ENCODE peak calls at places on chromosomes 5 and 9, in nine cellular contexts. One of them, this sample, is unnamed.

GRCh38 chr5:110865400-110866094 is 126.7 kb downstream of the SLC25A46 start:
- DNase-seq in colonic mucosa: no peak
- DNase-seq in GM06990: no peak
- DNase-seq in tibial artery: no peak
- DNase-seq in SK-N-SH: peak; percentile 34
- DNase-seq in MG63: peak; percentile 4
- DNase-seq in BJ: no peak
- DNase-seq in heart right ventricle: no peak
- DNase-seq in HCT116: peak; percentile 22
- DNase-seq in this sample: no peak

GRCh38 chr5:115627295-115627825 is 1.5 kb upstream of the TMED7 start:
- DNase-seq in MG63: no peak
- DNase-seq in heart right ventricle: no peak
- DNase-seq in colonic mucosa: no peak
- DNase-seq in GM06990: no peak
- DNase-seq in tibial artery: no peak
- DNase-seq in HCT116: no peak
- DNase-seq in BJ: no peak
- DNase-seq in SK-N-SH: no peak
- DNase-seq in this sample: no peak

GRCh38 chr5:14715481-14715880 is 51.0 kb downstream of the OTULIN start:
- DNase-seq in HCT116: no peak
- DNase-seq in tibial artery: no peak
- DNase-seq in BJ: no peak
- DNase-seq in GM06990: no peak
- DNase-seq in MG63: no peak
- DNase-seq in colonic mucosa: no peak
- DNase-seq in heart right ventricle: no peak
- DNase-seq in SK-N-SH: no peak
- DNase-seq in this sample: no peak

GRCh38 chr5:15009420-15009819 is 137.8 kb upstream of the ANKH start:
- DNase-seq in tibial artery: no peak
- DNase-seq in colonic mucosa: peak; percentile 75
- DNase-seq in GM06990: no peak
- DNase-seq in heart right ventricle: peak; percentile 45
- DNase-seq in SK-N-SH: peak; percentile 25
- DNase-seq in MG63: peak; percentile 51
- DNase-seq in HCT116: peak; percentile 51
- DNase-seq in BJ: no peak
- DNase-seq in this sample: peak; percentile 71

GRCh38 chr5:75306746-75307145 is 30.3 kb upstream of the HMGCR start:
- DNase-seq in MG63: no peak
- DNase-seq in SK-N-SH: no peak
- DNase-seq in HCT116: no peak
- DNase-seq in colonic mucosa: no peak
- DNase-seq in tibial artery: no peak
- DNase-seq in GM06990: no peak
- DNase-seq in heart right ventricle: no peak
- DNase-seq in BJ: no peak
- DNase-seq in this sample: no peak

GRCh38 chr5:95927927-95928723 is 33.5 kb downstream of the ELL2 start:
- DNase-seq in SK-N-SH: no peak
- DNase-seq in tibial artery: no peak
- DNase-seq in HCT116: no peak
- DNase-seq in MG63: no peak
- DNase-seq in colonic mucosa: no peak
- DNase-seq in BJ: no peak
- DNase-seq in GM06990: peak; percentile 71
- DNase-seq in heart right ventricle: no peak
- DNase-seq in this sample: no peak

GRCh38 chr5:135843571-135844337 is 9.3 kb downstream of the SLC25A48 start:
- DNase-seq in GM06990: no peak
- DNase-seq in SK-N-SH: no peak
- DNase-seq in tibial artery: peak; percentile 50
- DNase-seq in heart right ventricle: no peak
- DNase-seq in HCT116: peak; percentile 60
- DNase-seq in colonic mucosa: peak; percentile 86
- DNase-seq in BJ: no peak
- DNase-seq in MG63: no peak
- DNase-seq in this sample: no peak

GRCh38 chr9:105291422-105291859 is 47.0 kb downstream of the SLC44A1 start:
- DNase-seq in HCT116: no peak
- DNase-seq in SK-N-SH: no peak
- DNase-seq in colonic mucosa: no peak
- DNase-seq in BJ: no peak
- DNase-seq in GM06990: no peak
- DNase-seq in heart right ventricle: no peak
- DNase-seq in tibial artery: no peak
- DNase-seq in MG63: no peak
- DNase-seq in this sample: no peak

GRCh38 chr5:129172561-129172960 is 78.0 kb downstream of the ISOC1 start:
- DNase-seq in MG63: no peak
- DNase-seq in tibial artery: no peak
- DNase-seq in colonic mucosa: no peak
- DNase-seq in BJ: no peak
- DNase-seq in SK-N-SH: peak; percentile 11
- DNase-seq in HCT116: peak; percentile 12
- DNase-seq in GM06990: no peak
- DNase-seq in heart right ventricle: no peak
- DNase-seq in this sample: no peak

GRCh38 chr9:137724114-137724445 is 105.3 kb downstream of the EHMT1 start:
- DNase-seq in BJ: no peak
- DNase-seq in tibial artery: no peak
- DNase-seq in heart right ventricle: no peak
- DNase-seq in HCT116: no peak
- DNase-seq in colonic mucosa: no peak
- DNase-seq in SK-N-SH: no peak
- DNase-seq in MG63: no peak
- DNase-seq in GM06990: no peak
- DNase-seq in this sample: no peak

GRCh38 chr9:130382636-130383349 is 62.0 kb upstream of the ASS1 start:
- DNase-seq in HCT116: no peak
- DNase-seq in GM06990: no peak
- DNase-seq in SK-N-SH: no peak
- DNase-seq in colonic mucosa: no peak
- DNase-seq in heart right ventricle: no peak
- DNase-seq in MG63: no peak
- DNase-seq in tibial artery: no peak
- DNase-seq in BJ: no peak
- DNase-seq in this sample: no peak

GRCh38 chr9:135877776-135878527 is 29.4 kb downstream of the CAMSAP1 start:
- DNase-seq in heart right ventricle: no peak
- DNase-seq in GM06990: no peak
- DNase-seq in HCT116: no peak
- DNase-seq in tibial artery: no peak
- DNase-seq in SK-N-SH: no peak
- DNase-seq in MG63: no peak
- DNase-seq in colonic mucosa: peak; percentile 15
- DNase-seq in BJ: no peak
- DNase-seq in this sample: no peak

GRCh38 chr9:110750272-110750671 is 81.7 kb downstream of the MUSK start:
- DNase-seq in HCT116: no peak
- DNase-seq in GM06990: no peak
- DNase-seq in colonic mucosa: peak; percentile 26
- DNase-seq in MG63: peak; percentile 84
- DNase-seq in tibial artery: peak; percentile 83
- DNase-seq in SK-N-SH: no peak
- DNase-seq in heart right ventricle: peak; percentile 18
- DNase-seq in BJ: no peak
- DNase-seq in this sample: no peak

GRCh38 chr5:176369934-176370711 is 4.8 kb downstream of the ARL10 start:
- DNase-seq in heart right ventricle: no peak
- DNase-seq in MG63: no peak
- DNase-seq in BJ: no peak
- DNase-seq in GM06990: no peak
- DNase-seq in HCT116: no peak
- DNase-seq in SK-N-SH: no peak
- DNase-seq in colonic mucosa: no peak
- DNase-seq in tibial artery: no peak
- DNase-seq in this sample: no peak

GRCh38 chr9:133603165-133603927 is 5.8 kb downstream of the FAM163B start:
- DNase-seq in GM06990: no peak
- DNase-seq in BJ: no peak
- DNase-seq in HCT116: no peak
- DNase-seq in tibial artery: no peak
- DNase-seq in MG63: no peak
- DNase-seq in SK-N-SH: no peak
- DNase-seq in colonic mucosa: no peak
- DNase-seq in heart right ventricle: no peak
- DNase-seq in this sample: no peak

GRCh38 chr9:99778308-99778707 is 43.4 kb upstream of the NR4A3 start:
- DNase-seq in colonic mucosa: no peak
- DNase-seq in MG63: peak; percentile 66
- DNase-seq in tibial artery: no peak
- DNase-seq in BJ: peak; percentile 43
- DNase-seq in SK-N-SH: no peak
- DNase-seq in GM06990: no peak
- DNase-seq in heart right ventricle: no peak
- DNase-seq in HCT116: peak; percentile 49
- DNase-seq in this sample: peak; percentile 59

DNA sequence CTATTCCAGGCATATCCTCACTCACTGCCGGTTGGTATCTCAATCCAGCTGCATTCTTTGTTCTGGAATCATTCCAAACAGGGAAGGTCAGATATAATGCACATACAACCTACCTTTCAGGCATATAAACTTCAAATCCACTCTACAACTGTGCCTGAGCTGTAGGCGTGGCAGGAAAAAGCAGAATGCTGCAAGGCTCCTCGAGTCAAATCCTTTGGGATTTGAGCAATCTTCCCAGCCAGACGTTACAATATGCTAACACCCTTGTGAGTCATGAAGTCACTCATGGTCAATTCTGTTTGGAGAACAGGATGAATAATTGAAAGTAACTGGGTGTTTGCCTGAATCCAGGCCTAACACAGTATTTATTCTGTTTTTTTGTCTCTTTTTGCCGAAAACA is 294.0 kb downstream of the CWC27 start:
- DNase-seq in SK-N-SH: no peak
- DNase-seq in tibial artery: peak; percentile 86
- DNase-seq in HCT116: no peak
- DNase-seq in MG63: peak; percentile 75
- DNase-seq in colonic mucosa: peak; percentile 25
- DNase-seq in BJ: peak; percentile 68
- DNase-seq in heart right ventricle: peak; percentile 65
- DNase-seq in GM06990: no peak
- DNase-seq in this sample: peak; percentile 70
- H3K36me3 ChIP-seq in SK-N-SH: no peaks in the 10 kb centered on the region
- H3K36me3 ChIP-seq in tibial artery: no peaks in the 10 kb centered on the region
- H3K36me3 ChIP-seq in HCT116: no peaks in the 10 kb centered on the region
- H3K36me3 ChIP-seq in MG63: no peaks in the 10 kb centered on the region
- H3K36me3 ChIP-seq in colonic mucosa: no peaks in the 10 kb centered on the region
- H3K36me3 ChIP-seq in BJ: no peaks in the 10 kb centered on the region
- H3K36me3 ChIP-seq in heart right ventricle: no peaks in the 10 kb centered on the region
- H3K36me3 ChIP-seq in GM06990: no peaks in the 10 kb centered on the region
- H3K36me3 ChIP-seq in this sample: no peaks in the 10 kb centered on the region

GRCh38 chr9:95045751-95046150 is 271.8 kb downstream of the FANCC start:
- DNase-seq in MG63: no peak
- DNase-seq in tibial artery: no peak
- DNase-seq in heart right ventricle: no peak
- DNase-seq in HCT116: no peak
- DNase-seq in SK-N-SH: no peak
- DNase-seq in GM06990: no peak
- DNase-seq in BJ: no peak
- DNase-seq in colonic mucosa: no peak
- DNase-seq in this sample: no peak

GRCh38 chr9:95049761-95050160 is 267.7 kb downstream of the FANCC start:
- DNase-seq in BJ: no peak
- DNase-seq in heart right ventricle: no peak
- DNase-seq in SK-N-SH: no peak
- DNase-seq in HCT116: no peak
- DNase-seq in tibial artery: no peak
- DNase-seq in GM06990: no peak
- DNase-seq in colonic mucosa: no peak
- DNase-seq in MG63: no peak
- DNase-seq in this sample: no peak

GRCh38 chr9:95044731-95045508 is 272.6 kb downstream of the FANCC start:
- DNase-seq in colonic mucosa: peak; percentile 79
- DNase-seq in SK-N-SH: no peak
- DNase-seq in GM06990: no peak
- DNase-seq in heart right ventricle: no peak
- DNase-seq in BJ: no peak
- DNase-seq in HCT116: no peak
- DNase-seq in tibial artery: peak; percentile 70
- DNase-seq in MG63: no peak
- DNase-seq in this sample: no peak

GRCh38 chr9:95048225-95049087 is 269.1 kb downstream of the FANCC start:
- DNase-seq in BJ: no peak
- DNase-seq in GM06990: peak; percentile 73
- DNase-seq in MG63: peak; percentile 76
- DNase-seq in heart right ventricle: peak; percentile 61
- DNase-seq in tibial artery: peak; percentile 81
- DNase-seq in HCT116: no peak
- DNase-seq in SK-N-SH: peak; percentile 88
- DNase-seq in colonic mucosa: peak; percentile 82
- DNase-seq in this sample: no peak

GRCh38 chr9:95047452-95048224 is 269.9 kb downstream of the FANCC start:
- DNase-seq in colonic mucosa: no peak
- DNase-seq in MG63: no peak
- DNase-seq in HCT116: no peak
- DNase-seq in BJ: no peak
- DNase-seq in tibial artery: no peak
- DNase-seq in SK-N-SH: no peak
- DNase-seq in heart right ventricle: no peak
- DNase-seq in GM06990: no peak
- DNase-seq in this sample: no peak
- H3K4me3 ChIP-seq in colonic mucosa: peak overlapping the region; percentile 45
- H3K4me3 ChIP-seq in MG63: peak overlapping the region; percentile 6
- H3K4me3 ChIP-seq in HCT116: no peak overlapping the region
- H3K4me3 ChIP-seq in BJ: peak overlapping the region; percentile 56
- H3K4me3 ChIP-seq in tibial artery: peak overlapping the region; percentile 58
- H3K4me3 ChIP-seq in SK-N-SH: peak overlapping the region; percentile 66
- H3K4me3 ChIP-seq in heart right ventricle: peak overlapping the region; percentile 38
- H3K4me3 ChIP-seq in GM06990: no peak overlapping the region
- H3K4me3 ChIP-seq in this sample: no peak overlapping the region

DNA sequence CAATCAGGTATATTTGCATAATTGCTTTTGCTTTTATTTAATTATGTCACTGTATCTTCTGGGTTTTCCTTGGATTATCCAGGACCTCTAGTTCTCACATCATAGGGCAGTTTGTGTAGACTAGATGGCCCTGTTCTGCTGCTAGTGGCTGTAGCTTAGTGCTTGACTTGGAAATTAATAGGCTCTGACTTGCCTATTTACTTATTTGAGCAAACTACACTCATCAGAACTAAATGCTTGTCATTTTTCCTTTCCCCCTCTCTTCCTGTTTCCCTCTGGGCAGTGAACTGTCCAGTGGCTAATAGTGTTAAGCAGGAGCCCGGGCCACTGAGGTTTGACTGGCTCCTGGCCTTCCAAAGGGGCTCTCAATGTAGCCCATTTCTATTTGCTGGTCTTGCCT is 135.7 kb downstream of the MAN2A1 start:
- DNase-seq in HCT116: no peak
- DNase-seq in GM06990: no peak
- DNase-seq in BJ: peak; percentile 8
- DNase-seq in SK-N-SH: no peak
- DNase-seq in MG63: no peak
- DNase-seq in colonic mucosa: no peak
- DNase-seq in heart right ventricle: no peak
- DNase-seq in tibial artery: no peak
- DNase-seq in this sample: no peak
- H3K36me3 ChIP-seq in HCT116: no peaks in the 10 kb centered on the region
- H3K36me3 ChIP-seq in GM06990: peaks cover 2% of the 10 kb centered on the region
- H3K36me3 ChIP-seq in BJ: no peaks in the 10 kb centered on the region
- H3K36me3 ChIP-seq in SK-N-SH: peaks cover 22% of the 10 kb centered on the region
- H3K36me3 ChIP-seq in MG63: peaks cover 19% of the 10 kb centered on the region
- H3K36me3 ChIP-seq in colonic mucosa: no peaks in the 10 kb centered on the region
- H3K36me3 ChIP-seq in heart right ventricle: peaks cover 37% of the 10 kb centered on the region
- H3K36me3 ChIP-seq in tibial artery: peaks cover 28% of the 10 kb centered on the region
- H3K36me3 ChIP-seq in this sample: no peaks in the 10 kb centered on the region

GRCh38 chr5:12237837-12238575 is 333.8 kb upstream of the CTNND2 start:
- DNase-seq in heart right ventricle: no peak
- DNase-seq in HCT116: no peak
- DNase-seq in tibial artery: no peak
- DNase-seq in MG63: no peak
- DNase-seq in colonic mucosa: no peak
- DNase-seq in SK-N-SH: no peak
- DNase-seq in BJ: no peak
- DNase-seq in GM06990: no peak
- DNase-seq in this sample: no peak
- H3K4me3 ChIP-seq in heart right ventricle: no peak overlapping the region
- H3K4me3 ChIP-seq in HCT116: no peak overlapping the region
- H3K4me3 ChIP-seq in tibial artery: no peak overlapping the region
- H3K4me3 ChIP-seq in MG63: no peak overlapping the region
- H3K4me3 ChIP-seq in colonic mucosa: no peak overlapping the region
- H3K4me3 ChIP-seq in SK-N-SH: no peak overlapping the region
- H3K4me3 ChIP-seq in BJ: no peak overlapping the region
- H3K4me3 ChIP-seq in GM06990: no peak overlapping the region
- H3K4me3 ChIP-seq in this sample: no peak overlapping the region

This sample was measured in kidney epithelial cell.